ENCODE peak calls at places on chromosome 16, in seven cellular contexts. Z is bronchial epithelial cell; C is NCI-H460; J is GM13977; M is NCI-H774; O is naive thymus-derived CD4-positive, alpha-beta T cell; L is fibroblast of the conjunctiva. A is an unnamed sample.

GRCh38 chr16:85761866-85762265 is 11.0 kb upstream of the C16orf74 start:
- DNase-seq in C (no peak), L (no peak), O (no peak), M (no peak), Z (no peak), J (no peak), A (peak; percentile 32)

GRCh38 chr16:54342966-54343365 is 56.4 kb upstream of the IRX3 start:
- DNase-seq in M (no peak), C (no peak), L (no peak), J (no peak), Z (peak; percentile 56), O (no peak), A (no peak)

GRCh38 chr16:86591270-86591669 is 12.9 kb downstream of the FOXL1 start:
- DNase-seq in C (no peak), L (no peak), O (no peak), J (no peak), M (no peak), Z (no peak), A (no peak)

GRCh38 chr16:20383106-20384029 is 21.2 kb downstream of the PDILT start:
- DNase-seq in O (peak; percentile 54), Z (peak; percentile 55), M (peak; percentile 83), J (peak; percentile 63), C (peak; percentile 69), L (peak; percentile 49), A (peak; percentile 43)

GRCh38 chr16:75559564-75560372 is 3.7 kb upstream of the TMEM231 start:
- DNase-seq in M (no peak), C (no peak), O (no peak), J (no peak), L (peak; percentile 34), Z (peak; percentile 27), A (peak; percentile 92)

GRCh38 chr16:2236362-2237075 is at the start of gene DNASE1L2:
- DNase-seq in L (no peak), O (no peak), M (no peak), J (no peak), C (no peak), Z (no peak), A (peak; percentile 95)

GRCh38 chr16:8622315-8622656 is 788 bp downstream of the METTL22 start:
- DNase-seq in O (no peak), J (peak; percentile 48), C (no peak), M (no peak), Z (no peak), L (no peak), A (no peak)

GRCh38 chr16:16105646-16106045 is 117.6 kb downstream of the ABCC6 start:
- DNase-seq in Z (no peak), C (no peak), L (no peak), O (no peak), M (no peak), J (no peak), A (no peak)

GRCh38 chr16:49463529-49463928 is 89.9 kb downstream of the C16orf78 start:
- DNase-seq in O (peak; percentile 89), Z (no peak), L (no peak), M (peak; percentile 88), J (peak; percentile 84), C (no peak), A (no peak)

GRCh38 chr16:79261944-79262552 is 338.5 kb downstream of the MAF start:
- DNase-seq in C (no peak), Z (no peak), J (no peak), L (no peak), M (no peak), O (no peak), A (no peak)

GRCh38 chr16:66603537-66604375 is 748 bp upstream of the CMTM3 start:
- DNase-seq in L (no peak), Z (no peak), C (no peak), O (peak; percentile 84), J (peak; percentile 59), M (peak; percentile 5), A (peak; percentile 87)

GRCh38 chr16:84732674-84733352 is 33.0 kb downstream of the USP10 start:
- DNase-seq in Z (peak; percentile 74), O (no peak), J (no peak), M (no peak), L (no peak), C (peak; percentile 39), A (no peak)

GRCh38 chr16:72864130-72864833 is 183.6 kb downstream of the ZFHX3 start:
- DNase-seq in C (no peak), O (no peak), M (no peak), Z (no peak), L (no peak), J (no peak), A (no peak)

GRCh38 chr16:26599786-26600107 is 467.0 kb upstream of the C16orf82 start:
- DNase-seq in C (no peak), L (no peak), O (no peak), Z (no peak), J (no peak), M (no peak), A (no peak)

GRCh38 chr16:23557779-23558330 is 328 bp downstream of the UBFD1 start:
- DNase-seq in Z (no peak), O (peak; percentile 17), L (peak; percentile 6), J (no peak), C (no peak), M (no peak), A (peak; percentile 73)

GRCh38 chr16:85110105-85110504 is 2.2 kb downstream of the CIBAR2 start:
- DNase-seq in L (no peak), Z (no peak), O (no peak), M (no peak), C (no peak), J (no peak), A (peak; percentile 39)

GRCh38 chr16:49382916-49383315 is 9.3 kb downstream of the C16orf78 start:
- DNase-seq in Z (no peak), L (no peak), C (peak; percentile 1), J (no peak), O (no peak), M (no peak), A (no peak)

GRCh38 chr16:23433261-23433920 is 19.6 kb downstream of the COG7 start:
- DNase-seq in Z (no peak), C (no peak), M (peak; percentile 19), L (no peak), O (no peak), J (no peak), A (no peak)

A was measured in osteoblast.